ENCODE peak calls at places on chromosomes 13 and 19, in seven cellular contexts. U is GM04503; S is stimulated activated CD8-positive, alpha-beta memory T cell treated with anti-CD3 and anti-CD28 coated beads, Interleukin-2, amount 100 ng/mL, for 48 hours; O is MV-4-11; Q is upper lobe of right lung; B is HTR-8/SVneo; L is effector CD4-positive, alpha-beta T cell. T is an unnamed sample.

GRCh38 chr13:85313761-85314503 is 485.3 kb downstream of the SLITRK6 start:
- DNase-seq in U (peak), S (no peak), O (no peak), Q (no peak), B (peak), L (no peak), T (no peak)

GRCh38 chr13:107586216-107586615 is 629.1 kb downstream of the LIG4 start:
- DNase-seq in U (peak), S (no peak), O (no peak), Q (no peak), B (no peak), L (no peak), T (no peak)

GRCh38 chr13:36432106-36432544 is at the start of gene CCNA1:
- DNase-seq in U (no peak), S (peak), O (peak), Q (peak), B (no peak), L (no peak), T (no peak)

GRCh38 chr13:31394491-31394890 is 194.7 kb downstream of the B3GLCT start:
- DNase-seq in U (peak), S (no peak), O (peak), Q (no peak), B (no peak), L (no peak), T (no peak)

GRCh38 chr19:585551-586110 is 4.0 kb upstream of the HCN2 start:
- DNase-seq in U (no peak), S (no peak), O (no peak), Q (no peak), B (no peak), L (no peak), T (no peak)

GRCh38 chr13:35787937-35788336 is 311.4 kb upstream of the MAB21L1 start:
- DNase-seq in U (no peak), S (no peak), O (no peak), Q (no peak), B (no peak), L (no peak), T (no peak)

GRCh38 chr13:42867232-42867631 is 85.8 kb downstream of the FAM216B start:
- DNase-seq in U (no peak), S (no peak), O (no peak), Q (no peak), B (no peak), L (no peak), T (no peak)

GRCh38 chr13:107034236-107034635 is 466.3 kb upstream of the ARGLU1 start:
- DNase-seq in U (no peak), S (no peak), O (no peak), Q (no peak), B (no peak), L (no peak), T (no peak)

T was measured in GM12891.